ENCODE peak calls at places on chromosomes 1 and 21, in six cellular contexts. Z, F, R, U, B and N are unnamed samples.

GRCh38 chr1:118184737-118185082 is 318 bp downstream of the SPAG17 start:
- DNase-seq in B (peak; percentile 94), F (peak; percentile 80), U (no peak), Z (no peak), R (no peak), N (peak; percentile 0)

GRCh38 chr1:86194491-86195034 is 38.0 kb upstream of the COL24A1 start:
- DNase-seq in R (peak; percentile 1), U (no peak), F (no peak), B (no peak), Z (no peak), N (no peak)

GRCh38 chr1:223706077-223706988 is 6.0 kb upstream of the CAPN2 start:
- DNase-seq in F (no peak), U (peak; percentile 96), B (peak; percentile 44), Z (no peak), R (peak; percentile 98), N (no peak)

GRCh38 chr21:36902793-36903192 is 63.7 kb downstream of the HLCS start:
- DNase-seq in U (peak; percentile 55), F (no peak), Z (no peak), B (no peak), R (peak; percentile 11), N (no peak)

GRCh38 chr1:207997486-207998268 is 86.8 kb upstream of the CD34 start:
- DNase-seq in R (peak; percentile 69), F (peak; percentile 81), B (peak; percentile 75), U (peak; percentile 68), Z (no peak), N (peak; percentile 61)

GRCh38 chr21:35395728-35396127 is 346.6 kb upstream of the RUNX1 start:
- DNase-seq in Z (no peak), F (no peak), B (no peak), R (no peak), U (peak; percentile 29), N (no peak)

GRCh38 chr1:150813028-150813707 is 5.1 kb upstream of the CTSK start:
- DNase-seq in B (peak; percentile 67), Z (peak; percentile 29), R (peak; percentile 73), U (peak; percentile 77), F (peak; percentile 58), N (no peak)

GRCh38 chr1:54397980-54398379 is 8.2 kb downstream of the SSBP3 start:
- DNase-seq in R (no peak), B (no peak), Z (no peak), F (no peak), U (no peak), N (no peak)

GRCh38 chr1:84689514-84690396 is 506 bp downstream of the SSX2IP start:
- DNase-seq in B (peak; percentile 55), U (peak; percentile 36), Z (no peak), F (peak; percentile 53), R (peak; percentile 68), N (no peak)

GRCh38 chr1:247748041-247748440 is at the start of gene OR14A2:
- DNase-seq in F (no peak), R (no peak), B (no peak), Z (no peak), U (no peak), N (no peak)

GRCh38 chr1:170194451-170194850 is 48.7 kb downstream of the NTMT2 start:
- DNase-seq in Z (no peak), B (no peak), R (no peak), F (no peak), U (no peak), N (no peak)

GRCh38 chr1:175742790-175743459 is 470 bp downstream of the TNR start:
- DNase-seq in B (peak; percentile 91), R (peak; percentile 77), U (peak; percentile 16), F (peak; percentile 77), Z (no peak), N (peak; percentile 65)

GRCh38 chr1:199073166-199073565 is 434.3 kb downstream of the PTPRC start:
- DNase-seq in F (no peak), Z (no peak), U (no peak), R (no peak), B (no peak), N (no peak)

GRCh38 chr1:25794325-25794724 is 5.7 kb upstream of the SELENON start:
- DNase-seq in F (no peak), R (peak; percentile 74), Z (no peak), U (no peak), B (no peak), N (no peak)

GRCh38 chr21:21232320-21232719 is 234.1 kb downstream of the NCAM2 start:
- DNase-seq in R (peak; percentile 45), B (peak; percentile 31), U (peak; percentile 71), Z (no peak), F (no peak), N (peak; percentile 32)

GRCh38 chr1:40948741-40949528 is 30.6 kb upstream of the CTPS1 start:
- DNase-seq in U (peak; percentile 73), Z (peak; percentile 31), F (peak; percentile 84), R (peak; percentile 67), B (peak; percentile 88), N (peak; percentile 27)

GRCh38 chr1:6743189-6744101 is 41.8 kb upstream of the CAMTA1 start:
- DNase-seq in Z (no peak), B (no peak), R (peak; percentile 68), U (peak; percentile 77), F (peak; percentile 54), N (no peak)

GRCh38 chr1:21687081-21687529 is 17.9 kb upstream of the RAP1GAP start:
- DNase-seq in R (no peak), F (no peak), U (no peak), Z (no peak), B (no peak), N (no peak)

GRCh38 chr1:27102707-27103468 is 52.0 kb downstream of the SLC9A1 start:
- DNase-seq in U (peak; percentile 40), Z (peak; percentile 49), B (peak; percentile 68), F (peak; percentile 88), R (peak; percentile 63), N (peak; percentile 78)

GRCh38 chr1:231581859-231582258 is 44.7 kb upstream of the DISC1 start:
- DNase-seq in R (no peak), Z (no peak), F (no peak), B (no peak), U (no peak), N (no peak)

GRCh38 chr1:201964266-201964665 is 9.0 kb downstream of the TIMM17A start:
- DNase-seq in B (no peak), R (peak; percentile 34), F (no peak), Z (no peak), U (peak; percentile 80), N (no peak)

GRCh38 chr1:201970334-201971159 is 11.9 kb upstream of the RNPEP start:
- DNase-seq in Z (no peak), R (peak; percentile 15), U (peak; percentile 58), B (no peak), F (no peak), N (no peak)

DNA sequence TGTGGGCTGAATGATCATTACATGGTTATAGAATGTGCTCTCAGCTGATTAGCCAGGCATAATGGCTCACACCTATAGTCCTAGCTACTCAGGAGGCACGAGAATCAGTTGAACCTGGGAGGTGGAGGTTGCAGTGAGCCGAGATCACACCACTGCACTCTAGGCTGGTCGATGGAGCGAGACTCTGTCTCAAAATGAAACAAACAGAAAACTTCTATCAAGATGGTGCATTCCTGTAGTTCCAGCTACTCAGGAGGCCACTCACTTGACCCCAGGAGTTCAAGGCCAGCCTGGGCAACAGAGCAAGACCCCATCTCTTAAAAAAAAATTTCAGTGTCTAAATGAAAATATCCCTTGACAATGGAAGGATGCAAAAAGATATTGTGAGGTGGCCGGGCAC is 10.9 kb downstream of the TIMM17A start:
- DNase-seq in F (no peak), Z (no peak), U (no peak), R (no peak), B (no peak), N (no peak)
- H3K4me2 ChIP-seq in F (no peak overlapping the region), Z (no peak overlapping the region), U (no peak overlapping the region), R (no peak overlapping the region), B (no peak overlapping the region), N (no peak overlapping the region)

GRCh38 chr1:203662821-203663220 is 36.2 kb downstream of the ATP2B4 start:
- DNase-seq in R (no peak), Z (no peak), U (no peak), F (no peak), B (no peak), N (no peak)

GRCh38 chr1:203660069-203660468 is 33.4 kb downstream of the ATP2B4 start:
- DNase-seq in F (no peak), R (no peak), Z (no peak), B (no peak), U (no peak), N (no peak)

GRCh38 chr1:203660931-203661484 is 34.4 kb downstream of the ATP2B4 start:
- DNase-seq in Z (no peak), B (no peak), F (no peak), R (no peak), U (no peak), N (no peak)

GRCh38 chr1:203663294-203663693 is 36.7 kb downstream of the ATP2B4 start:
- DNase-seq in R (peak; percentile 96), U (peak; percentile 98), Z (no peak), F (no peak), B (no peak), N (no peak)

GRCh38 chr1:203661572-203661971 is 34.9 kb downstream of the ATP2B4 start:
- DNase-seq in Z (no peak), B (no peak), F (no peak), R (no peak), U (no peak), N (no peak)
- H3K4ac ChIP-seq in Z (peak overlapping the region; percentile 57), B (no peak overlapping the region), F (no peak overlapping the region), R (no peak overlapping the region), U (peak overlapping the region; percentile 20), N (no peak overlapping the region)

GRCh38 chr1:174364996-174365760 is 82.6 kb upstream of the GPR52 start:
- DNase-seq in B (no peak), F (no peak), Z (no peak), R (no peak), U (no peak), N (no peak)

GRCh38 chr1:174367892-174368291 is 79.9 kb upstream of the GPR52 start:
- DNase-seq in F (no peak), U (no peak), B (no peak), R (no peak), Z (no peak), N (no peak)

DNA sequence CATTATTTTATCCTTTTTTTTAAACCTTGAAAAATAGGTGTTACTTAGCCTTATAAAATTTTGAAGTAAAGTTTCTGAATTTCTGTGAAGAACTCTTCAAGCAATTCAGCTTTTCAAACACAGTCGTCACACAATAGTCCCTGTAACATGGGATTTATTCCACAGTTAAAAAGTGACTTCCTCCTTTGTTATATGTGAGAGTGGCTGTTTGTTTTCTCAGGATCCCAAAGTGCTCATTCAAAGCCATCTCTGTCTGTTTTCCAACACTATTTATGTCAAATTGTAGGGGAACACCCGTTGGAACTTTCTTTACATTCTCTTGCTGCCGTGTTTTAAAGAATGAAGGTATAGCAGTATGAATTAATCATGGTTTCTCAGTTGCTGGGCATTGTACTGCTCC is 80.8 kb upstream of the GPR52 start:
- DNase-seq in Z (no peak), U (no peak), R (no peak), F (no peak), B (no peak), N (no peak)
- H2BK120ac ChIP-seq in Z (no peak overlapping the region), U (no peak overlapping the region), R (no peak overlapping the region), F (no peak overlapping the region), B (no peak overlapping the region), N (no peak overlapping the region)

GRCh38 chr1:93416183-93416582 is 31.7 kb upstream of the FNBP1L start:
- DNase-seq in R (no peak), U (no peak), B (no peak), F (no peak), Z (no peak), N (no peak)
- H3K4me2 ChIP-seq in R (no peak overlapping the region), U (no peak overlapping the region), B (no peak overlapping the region), F (no peak overlapping the region), Z (no peak overlapping the region), N (no peak overlapping the region)